ENCODE peak calls at places on chromosomes 2 and 18, in ten cellular contexts. P, M, D, U, B, N, H, C, J and S are unnamed samples.
A peak's percentile ranks its signal among the peaks of the same experiment; 100 is the strongest.

GRCh38 chr2:54771166-54771565 is 47.7 kb downstream of the EML6 start:
- DNase-seq in P (no peak), M (no peak), D (no peak), U (no peak), B (no peak), N (no peak), H (no peak), C (no peak), J (no peak), S (no peak)

GRCh38 chr2:200744252-200744651 is 67.5 kb upstream of the BZW1 start:
- DNase-seq in P (no peak), M (no peak), D (no peak), U (no peak), B (no peak), N (no peak), H (no peak), C (no peak), J (no peak), S (no peak)

GRCh38 chr2:72211777-72212515 is 64.3 kb upstream of the CYP26B1 start:
- DNase-seq in P (no peak), M (no peak), D (no peak), U (no peak), B (no peak), N (no peak), H (no peak), C (no peak), J (no peak), S (no peak)

GRCh38 chr2:222296911-222297599 is 1.7 kb downstream of the PAX3 start:
- DNase-seq in P (no peak), M (no peak), D (no peak), U (no peak), B (no peak), N (no peak), H (no peak), C (no peak), J (no peak), S (no peak)

GRCh38 chr2:95031076-95031725 is 5.7 kb downstream of the MAL start:
- DNase-seq in P (no peak), M (no peak), D (no peak), U (no peak), B (no peak), N (no peak), H (no peak), C (no peak), J (no peak), S (no peak)

GRCh38 chr2:177489719-177490301 is 97.2 kb downstream of the AGPS start:
- DNase-seq in P (no peak), M (no peak), D (no peak), U (no peak), B (peak; percentile 42), N (no peak), H (no peak), C (peak; percentile 61), J (peak; percentile 22), S (peak; percentile 46)

GRCh38 chr2:97743913-97744312 is 30.5 kb downstream of the ZAP70 start:
- DNase-seq in P (no peak), M (no peak), D (no peak), U (no peak), B (no peak), N (no peak), H (no peak), C (no peak), J (no peak), S (no peak)

GRCh38 chr2:135792401-135793152 is 44.4 kb downstream of the LCT start:
- DNase-seq in P (no peak), M (no peak), D (no peak), U (no peak), B (no peak), N (no peak), H (peak; percentile 42), C (no peak), J (no peak), S (peak; percentile 48)

GRCh38 chr2:109473006-109473380 is 140.8 kb downstream of the SEPTIN10 start:
- DNase-seq in P (no peak), M (no peak), D (no peak), U (no peak), B (no peak), N (no peak), H (no peak), C (peak; percentile 3), J (no peak), S (no peak)

GRCh38 chr2:111624401-111625156 is 259.4 kb downstream of the ANAPC1 start:
- DNase-seq in P (no peak), M (no peak), D (no peak), U (peak; percentile 74), B (peak; percentile 27), N (no peak), H (no peak), C (no peak), J (no peak), S (no peak)

GRCh38 chr2:53740170-53740569 is 27.4 kb upstream of the CHAC2 start:
- DNase-seq in P (no peak), M (no peak), D (no peak), U (no peak), B (peak; percentile 46), N (no peak), H (no peak), C (peak; percentile 49), J (no peak), S (peak; percentile 64)

GRCh38 chr2:37414470-37414949 is 70.1 kb downstream of the QPCT start:
- DNase-seq in P (no peak), M (no peak), D (no peak), U (peak; percentile 31), B (peak; percentile 68), N (no peak), H (no peak), C (peak; percentile 63), J (peak; percentile 69), S (peak; percentile 80)

GRCh38 chr2:149027602-149028250 is 10.8 kb upstream of the LYPD6B start:
- DNase-seq in P (no peak), M (no peak), D (no peak), U (no peak), B (no peak), N (no peak), H (no peak), C (no peak), J (no peak), S (no peak)

GRCh38 chr18:3246636-3247242 is 862 bp upstream of the MYL12A start:
- DNase-seq in P (no peak), M (no peak), D (no peak), U (no peak), B (no peak), N (no peak), H (peak; percentile 36), C (peak; percentile 37), J (no peak), S (no peak)

GRCh38 chr18:77087391-77088141 is 45.0 kb downstream of the MBP start:
- DNase-seq in P (no peak), M (peak; percentile 83), D (no peak), U (no peak), B (no peak), N (peak; percentile 61), H (no peak), C (no peak), J (peak; percentile 73), S (no peak)

GRCh38 chr18:28063181-28063790 is 113.6 kb downstream of the CDH2 start:
- DNase-seq in P (no peak), M (no peak), D (no peak), U (no peak), B (no peak), N (no peak), H (no peak), C (no peak), J (no peak), S (no peak)